ENCODE peak calls at places on chromosomes 16 and 17, in seven cellular contexts. H is EL; T is sigmoid colon; A is activated CD8-positive, alpha-beta memory T cell treated with anti-CD3 and anti-CD28 coated beads for 48 hours; C is stomach; M is Ammon's horn; R is fibroblast of lung. I is an unnamed sample.

GRCh38 chr17:82876602-82877391 is 37.0 kb upstream of the ZNF750 start:
- DNase-seq in R (peak; percentile 83), C (peak; percentile 86), M (peak; percentile 90), T (peak; percentile 96), A (no peak), H (peak; percentile 41), I (peak; percentile 84)

GRCh38 chr17:27968206-27968732 is 74.2 kb upstream of the NLK start:
- DNase-seq in R (no peak), A (no peak), C (peak; percentile 36), M (peak; percentile 40), H (no peak), T (no peak), I (no peak)

GRCh38 chr17:58756246-58757161 is 850 bp downstream of the PPM1E start:
- DNase-seq in M (peak; percentile 22), T (no peak), R (no peak), C (no peak), H (peak; percentile 14), A (no peak), I (no peak)

GRCh38 chr16:16059895-16060590 is 110.6 kb downstream of the ABCC1 start:
- DNase-seq in R (no peak), A (no peak), H (no peak), C (peak; percentile 85), M (no peak), T (no peak), I (no peak)

GRCh38 chr17:39845052-39845976 is 18.8 kb downstream of the IKZF3 start:
- DNase-seq in H (no peak), C (no peak), R (no peak), M (no peak), T (no peak), A (no peak), I (no peak)

GRCh38 chr16:73166972-73167550 is 119.1 kb upstream of the ZFHX3 start:
- DNase-seq in A (no peak), C (no peak), M (no peak), H (no peak), T (no peak), R (peak; percentile 52), I (no peak)

GRCh38 chr17:81049973-81050551 is 15.1 kb downstream of the BAIAP2 start:
- DNase-seq in C (peak; percentile 89), H (peak; percentile 33), R (no peak), A (no peak), M (peak; percentile 66), T (no peak), I (peak; percentile 93)

GRCh38 chr16:26598061-26598460 is 468.7 kb upstream of the C16orf82 start:
- DNase-seq in H (no peak), M (no peak), T (no peak), C (no peak), R (no peak), A (peak; percentile 34), I (no peak)

GRCh38 chr16:30485818-30486436 is 13.4 kb downstream of the ITGAL start:
- DNase-seq in R (peak; percentile 4), C (no peak), H (peak; percentile 47), A (no peak), T (no peak), M (no peak), I (no peak)